ENCODE peak calls at places on chromosomes 7 and 10, in nine cellular contexts. A is fibroblast of lung, J is HCT116, E is SK-N-SH, W is fibroblast of the aortic adventitia, L is colonic mucosa, X is AG04449, P is astrocyte, Q is tibial artery. R is an unnamed sample.

GRCh38 chr10:68992721-68993440 is 4.3 kb downstream of the KIFBP start:
- DNase-seq in X (peak), W (peak), L (no peak), E (no peak), Q (peak), P (peak), A (peak), J (no peak), R (no peak)

GRCh38 chr10:3774814-3775670 is 10.0 kb downstream of the KLF6 start:
- DNase-seq in P (peak), A (peak), L (no peak), E (no peak), J (peak), Q (peak), X (peak), W (peak), R (no peak)

GRCh38 chr7:117759950-117760640 is 113.1 kb downstream of the CTTNBP2 start:
- DNase-seq in Q (no peak), A (peak), W (peak), X (no peak), P (peak), L (no peak), E (no peak), J (no peak), R (no peak)

GRCh38 chr10:34696423-34696822 is 118.7 kb downstream of the PARD3 start:
- DNase-seq in Q (no peak), A (peak), L (no peak), X (no peak), J (no peak), P (peak), E (no peak), W (peak), R (no peak)

GRCh38 chr10:11307004-11307403 is 289.3 kb downstream of the CELF2 start:
- DNase-seq in E (no peak), J (no peak), P (no peak), L (no peak), A (no peak), Q (no peak), W (no peak), X (no peak), R (no peak)

GRCh38 chr10:58512470-58513188 is at the start of gene BICC1:
- DNase-seq in P (peak), Q (peak), J (no peak), X (no peak), E (peak), L (peak), W (peak), A (peak), R (peak)

GRCh38 chr7:14596421-14596820 is 306.1 kb downstream of the DGKB start:
- DNase-seq in A (peak), E (no peak), P (peak), Q (no peak), L (no peak), J (no peak), W (peak), X (no peak), R (no peak)

GRCh38 chr10:17607603-17608332 is 9.4 kb downstream of the HACD1 start:
- DNase-seq in P (peak), X (no peak), A (peak), J (peak), E (peak), L (no peak), Q (no peak), W (peak), R (no peak)

GRCh38 chr7:40356312-40356711 is 221.5 kb downstream of the SUGCT start:
- DNase-seq in J (no peak), P (peak), A (peak), Q (no peak), L (no peak), E (no peak), X (no peak), W (peak), R (no peak)

GRCh38 chr7:94511763-94512162 is 2.2 kb downstream of the CASD1 start:
- DNase-seq in X (no peak), L (no peak), J (no peak), A (peak), Q (no peak), P (peak), W (peak), E (no peak), R (no peak)

GRCh38 chr10:129870926-129871660 is 93.0 kb downstream of the EBF3 start:
- DNase-seq in X (no peak), W (no peak), L (no peak), A (no peak), J (no peak), Q (no peak), P (no peak), E (peak), R (peak)

GRCh38 chr10:110783509-110784103 is 88.1 kb upstream of the PDCD4 start:
- DNase-seq in E (no peak), J (no peak), L (no peak), P (no peak), Q (no peak), A (no peak), X (no peak), W (peak), R (no peak)

GRCh38 chr7:36287371-36288241 is 102.1 kb upstream of the ANLN start:
- DNase-seq in P (no peak), Q (no peak), J (no peak), W (no peak), A (no peak), X (no peak), L (peak), E (peak), R (peak)

GRCh38 chr7:43648725-43649406 is 66.0 kb downstream of the STK17A start:
- DNase-seq in L (peak), E (no peak), Q (no peak), A (peak), X (no peak), J (no peak), W (peak), P (peak), R (no peak)

GRCh38 chr7:20279979-20280378 is 50.7 kb upstream of the ITGB8 start:
- DNase-seq in Q (no peak), P (no peak), A (no peak), X (no peak), W (no peak), J (no peak), E (no peak), L (no peak), R (no peak)

GRCh38 chr10:50469288-50469687 is 154.5 kb downstream of the SGMS1 start:
- DNase-seq in P (peak), A (peak), Q (no peak), X (peak), W (peak), J (no peak), E (no peak), L (no peak), R (no peak)

GRCh38 chr10:65350619-65351018 is 1575.2 kb upstream of the LRRTM3 start:
- DNase-seq in E (no peak), A (no peak), J (no peak), Q (no peak), L (no peak), X (no peak), P (no peak), W (no peak), R (no peak)

GRCh38 chr10:18681971-18682403 is 22.8 kb downstream of the ARL5B start:
- DNase-seq in L (no peak), Q (no peak), E (no peak), P (peak), X (no peak), A (peak), W (peak), J (no peak), R (no peak)

GRCh38 chr10:75211007-75211735 is 575 bp downstream of the VDAC2 start:
- DNase-seq in E (peak), W (peak), A (peak), L (peak), P (peak), J (no peak), Q (no peak), X (no peak), R (no peak)

GRCh38 chr7:69780377-69780776 is 182.1 kb downstream of the AUTS2 start:
- DNase-seq in X (no peak), E (no peak), L (no peak), W (peak), P (peak), J (no peak), A (peak), Q (no peak), R (no peak)

GRCh38 chr10:74293686-74294365 is 142.8 kb downstream of the ADK start:
- DNase-seq in A (peak), W (peak), J (no peak), Q (no peak), P (peak), X (peak), E (no peak), L (no peak), R (no peak)

GRCh38 chr7:99325597-99326407 is at the start of gene ARPC1A:
- DNase-seq in W (peak), J (peak), L (peak), X (peak), Q (peak), A (peak), E (peak), P (peak), R (peak)
- TF ChIP-seq CTCF in W (peak), J (peak), L (no peak), X (peak), Q (no peak), A (no peak), E (peak), P (no peak), R (peak)

GRCh38 chr10:79392506-79393176 is 45.4 kb downstream of the PPIF start:
- DNase-seq in E (no peak), L (no peak), X (no peak), P (no peak), W (no peak), J (no peak), Q (peak), A (no peak), R (no peak)

GRCh38 chr10:79392020-79392398 is 44.7 kb downstream of the PPIF start:
- DNase-seq in A (no peak), E (peak), J (no peak), P (no peak), X (no peak), W (no peak), L (no peak), Q (no peak), R (no peak)

GRCh38 chr10:79391231-79392019 is 44.2 kb downstream of the PPIF start:
- DNase-seq in Q (peak), E (peak), J (no peak), X (no peak), A (no peak), L (peak), W (peak), P (no peak), R (no peak)

GRCh38 chr10:79390057-79390456 is 42.8 kb downstream of the PPIF start:
- DNase-seq in P (no peak), E (no peak), X (no peak), W (no peak), A (no peak), L (no peak), Q (no peak), J (no peak), R (no peak)

DNA sequence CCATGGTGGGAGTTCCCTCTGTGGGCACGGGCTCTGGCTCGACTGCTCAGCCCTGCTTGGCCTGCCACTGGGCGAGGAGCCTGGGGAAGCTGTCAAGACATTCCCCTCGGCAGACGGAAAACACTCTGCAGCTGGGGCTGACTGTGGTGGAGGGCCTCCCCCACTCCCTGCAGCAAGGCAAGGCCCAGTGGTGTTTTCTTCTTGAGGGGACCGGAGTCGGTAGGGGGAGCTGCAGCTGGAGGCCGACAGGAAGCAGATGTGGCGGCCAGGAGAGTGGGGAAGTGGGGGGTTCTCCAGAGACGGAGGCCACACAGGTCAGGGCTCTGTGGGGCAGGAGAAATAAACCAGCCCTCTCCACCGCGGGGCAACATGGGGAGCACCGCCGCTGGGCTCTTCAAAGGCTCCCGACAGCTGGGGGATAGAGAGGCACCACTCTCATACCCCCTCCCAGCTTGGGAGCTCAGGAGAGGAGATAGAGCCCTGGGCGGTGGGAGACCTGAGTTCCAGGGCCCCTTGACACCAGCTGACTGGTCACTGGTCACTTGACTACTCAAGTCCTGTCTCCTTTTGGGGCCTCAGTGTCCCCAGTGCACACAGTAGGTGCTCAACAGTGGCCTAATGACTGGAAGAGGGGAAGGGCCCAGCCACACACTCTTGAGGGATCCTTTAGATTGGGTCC is 43.4 kb downstream of the PPIF start:
- DNase-seq in A (no peak), Q (peak), P (no peak), J (no peak), W (no peak), E (peak), X (no peak), L (peak), R (no peak)
- TF ChIP-seq CTCF in A (peak), Q (no peak), P (no peak), J (no peak), W (no peak), E (no peak), X (no peak), L (no peak), R (no peak)

DNA sequence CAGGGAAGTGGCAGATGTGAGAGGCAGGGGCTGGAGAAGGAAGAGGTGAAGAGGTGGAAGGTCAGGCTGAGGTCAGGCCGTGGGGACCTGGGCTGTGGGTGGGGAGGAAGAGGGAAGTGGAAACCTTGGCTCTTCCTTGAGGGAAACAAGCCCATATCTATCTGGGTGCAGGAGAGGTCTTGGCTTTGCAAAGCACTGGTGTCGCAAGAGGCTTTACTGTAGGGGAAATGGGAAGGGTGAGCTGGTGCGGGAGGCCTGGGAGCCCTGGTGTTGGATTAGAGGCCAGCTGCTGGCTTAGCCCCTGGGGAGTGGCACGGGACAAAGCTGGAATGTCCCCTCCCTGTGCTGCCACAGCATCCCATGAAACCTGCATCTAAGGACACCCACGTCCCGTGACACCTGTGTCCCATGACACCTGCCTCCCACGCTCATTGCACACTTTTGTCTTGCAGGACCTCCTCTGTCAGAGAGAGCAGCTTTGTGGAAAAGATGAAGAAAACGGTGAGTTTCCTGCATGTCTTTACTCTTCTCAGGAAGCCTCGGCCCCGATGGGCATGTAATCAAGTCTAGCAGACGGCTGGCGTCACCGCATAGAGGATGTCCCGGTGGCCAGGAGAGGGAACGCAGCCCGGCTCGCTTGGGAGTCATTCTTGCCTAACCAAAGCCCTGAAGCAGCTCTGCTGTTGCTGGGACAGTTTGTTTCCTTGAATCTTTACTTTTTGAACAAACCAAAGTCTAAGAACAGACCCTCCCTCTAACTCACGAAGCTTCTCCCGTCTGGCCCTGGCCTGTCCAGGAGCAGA is 22.2 kb downstream of the TMEM120A start:
- DNase-seq in J (no peak), P (no peak), X (no peak), W (peak), A (no peak), Q (peak), L (peak), E (peak), R (peak)
- TF ChIP-seq CTCF in J (peak), P (peak), X (no peak), W (peak), A (no peak), Q (no peak), L (no peak), E (peak), R (peak)

GRCh38 chr10:72043016-72043834 is 45.1 kb downstream of the SPOCK2 start:
- DNase-seq in Q (no peak), X (no peak), L (no peak), P (no peak), J (no peak), E (no peak), A (no peak), W (no peak), R (no peak)

GRCh38 chr10:72041491-72041890 is 46.9 kb downstream of the SPOCK2 start:
- DNase-seq in P (no peak), X (no peak), J (no peak), A (no peak), W (no peak), E (no peak), L (no peak), Q (no peak), R (no peak)

GRCh38 chr10:72045586-72045985 is 42.8 kb downstream of the SPOCK2 start:
- DNase-seq in E (no peak), Q (no peak), P (peak), J (no peak), L (no peak), W (peak), A (peak), X (no peak), R (no peak)

GRCh38 chr10:72048450-72049124 is 39.8 kb downstream of the SPOCK2 start:
- DNase-seq in P (peak), E (peak), J (peak), Q (peak), A (peak), L (peak), W (peak), X (peak), R (peak)

GRCh38 chr10:72044417-72045041 is 43.8 kb downstream of the SPOCK2 start:
- DNase-seq in A (peak), P (no peak), L (no peak), X (no peak), W (no peak), E (peak), Q (peak), J (no peak), R (no peak)
- TF ChIP-seq CTCF in A (peak), P (no peak), L (peak), X (peak), W (peak), E (peak), Q (peak), J (peak), R (no peak)

GRCh38 chr7:26284995-26285632 is 6.5 kb upstream of the SNX10 start:
- DNase-seq in A (no peak), W (no peak), E (peak), L (no peak), X (no peak), P (no peak), J (peak), Q (no peak), R (no peak)
- TF ChIP-seq CTCF in A (no peak), W (no peak), E (peak), L (no peak), X (no peak), P (no peak), J (peak), Q (no peak), R (no peak)

GRCh38 chr10:127458829-127459228 is 90.3 kb upstream of the NPS start:
- DNase-seq in E (no peak), P (no peak), Q (no peak), X (no peak), L (no peak), A (no peak), W (no peak), J (no peak), R (no peak)

GRCh38 chr10:127452568-127452967 is 96.5 kb upstream of the NPS start:
- DNase-seq in P (no peak), J (no peak), W (no peak), A (no peak), X (no peak), E (no peak), L (no peak), Q (no peak), R (peak)

GRCh38 chr10:127453706-127454105 is 95.4 kb upstream of the NPS start:
- DNase-seq in Q (no peak), J (no peak), L (no peak), X (no peak), E (no peak), W (no peak), A (no peak), P (no peak), R (no peak)

GRCh38 chr10:127458171-127458810 is 90.8 kb upstream of the NPS start:
- DNase-seq in W (no peak), X (no peak), Q (no peak), E (no peak), J (no peak), P (no peak), A (no peak), L (no peak), R (no peak)

GRCh38 chr10:127456122-127456521 is 93.0 kb upstream of the NPS start:
- DNase-seq in P (no peak), J (no peak), W (no peak), A (no peak), X (no peak), L (no peak), E (no peak), Q (no peak), R (no peak)
- TF ChIP-seq CTCF in P (no peak), J (no peak), W (no peak), A (no peak), X (no peak), L (no peak), E (no peak), Q (no peak), R (no peak)

DNA sequence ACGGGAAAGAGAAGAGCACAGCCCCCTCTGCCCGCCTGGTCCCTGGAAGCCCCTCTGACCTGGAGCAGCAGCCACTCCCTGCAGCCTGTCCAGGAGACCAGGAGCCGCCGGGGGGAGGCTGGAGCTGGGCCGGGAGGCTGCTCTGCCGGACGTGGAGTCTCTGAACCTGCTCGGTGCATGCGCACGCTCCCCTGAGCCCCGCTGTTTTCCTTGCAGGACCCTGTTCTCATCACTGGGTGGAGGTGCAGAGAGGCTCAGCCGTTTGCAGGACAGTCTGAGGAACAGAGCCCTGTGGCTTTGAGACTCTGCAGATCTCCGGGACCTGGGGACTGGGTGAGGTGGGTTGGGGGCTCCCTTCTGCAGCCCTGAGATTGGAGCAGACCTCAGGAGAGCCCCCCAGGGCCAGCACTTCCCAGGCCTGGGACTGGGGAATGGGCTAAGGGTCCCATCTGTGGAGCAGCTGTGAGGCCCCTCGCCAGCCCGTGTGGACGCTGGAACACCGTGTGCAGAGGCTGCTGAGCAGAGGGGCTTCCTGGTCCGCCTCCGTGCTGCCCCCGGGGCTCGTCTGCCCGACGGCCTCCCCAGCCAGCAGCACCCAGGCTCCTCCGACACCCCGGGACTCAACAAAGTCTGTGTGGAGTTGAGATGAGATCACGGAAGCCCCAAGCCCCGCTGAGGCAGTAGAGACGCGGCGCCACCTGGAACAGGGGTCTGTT is 48.5 kb upstream of the ADGRA1 start:
- DNase-seq in W (no peak), E (peak), J (no peak), Q (no peak), L (no peak), X (no peak), P (no peak), A (no peak), R (peak)
- TF ChIP-seq CTCF in W (no peak), E (no peak), J (no peak), Q (no peak), L (no peak), X (no peak), P (no peak), A (no peak), R (no peak)